ENCODE peak calls at places on chromosomes 1 and 21, in nine cellular contexts. B is hypothalamus; N is AG10803; W is activated CD4-positive, alpha-beta T cell treated with anti-CD3 and anti-CD28 coated beads, Interleukin-2, amount 50 U/mL, for 48 hours; O is NCI-H1105; E is activated T-cell treated with anti-CD3 and anti-CD28 coated beads for 48 hours; X is Panc1; F is aorta; S is hepatic stellate cell. C is an unnamed sample.

GRCh38 chr1:185645686-185646085 is 88.5 kb upstream of the HMCN1 start:
- DNase-seq in B (no peak), S (no peak), X (no peak), F (no peak), E (no peak), W (no peak), N (peak; percentile 12), O (no peak), C (no peak)

GRCh38 chr1:166113031-166113430 is 53.8 kb downstream of the FAM78B start:
- DNase-seq in B (no peak), S (no peak), N (no peak), X (no peak), O (no peak), E (no peak), W (no peak), F (no peak), C (no peak)

GRCh38 chr1:7827134-7827955 is 25.5 kb downstream of the UTS2 start:
- DNase-seq in E (peak; percentile 10), W (peak; percentile 25), N (peak; percentile 6), F (peak; percentile 49), S (no peak), B (no peak), X (no peak), O (no peak), C (peak; percentile 33)

GRCh38 chr1:112346802-112347350 is 49.1 kb upstream of the CTTNBP2NL start:
- DNase-seq in W (no peak), S (no peak), F (no peak), B (no peak), E (no peak), O (no peak), X (no peak), N (no peak), C (no peak)

GRCh38 chr1:225746361-225747179 is 31.1 kb upstream of the SRP9 start:
- DNase-seq in O (no peak), F (peak; percentile 75), E (no peak), S (peak; percentile 79), X (peak; percentile 38), N (peak; percentile 86), B (peak; percentile 30), W (no peak), C (peak; percentile 87)

GRCh38 chr1:156618853-156619581 is at the start of gene HAPLN2:
- DNase-seq in F (no peak), X (no peak), S (no peak), E (no peak), N (no peak), O (peak; percentile 19), W (no peak), B (no peak), C (peak; percentile 17)

GRCh38 chr1:150551784-150552691 is 2.8 kb downstream of the ADAMTSL4 start:
- DNase-seq in O (no peak), X (no peak), S (peak; percentile 91), F (peak; percentile 95), E (no peak), N (peak; percentile 88), B (peak; percentile 37), W (no peak), C (peak; percentile 97)

GRCh38 chr1:113917400-113918082 is 11.6 kb upstream of the HIPK1 start:
- DNase-seq in S (no peak), E (no peak), W (no peak), O (no peak), F (no peak), N (peak; percentile 33), X (no peak), B (no peak), C (peak; percentile 88)

GRCh38 chr1:24018611-24019580 is 38.8 kb upstream of the SRSF10 start:
- DNase-seq in B (peak; percentile 19), N (peak; percentile 100), W (no peak), O (peak; percentile 4), E (no peak), F (peak; percentile 95), S (peak; percentile 82), X (peak; percentile 87), C (peak; percentile 99)

GRCh38 chr1:225603538-225604354 is 49.2 kb downstream of the ENAH start:
- DNase-seq in N (peak; percentile 45), B (no peak), O (no peak), E (no peak), X (peak; percentile 45), F (no peak), S (peak; percentile 47), W (no peak), C (peak; percentile 71)

GRCh38 chr1:22176258-22176657 is 33.4 kb upstream of the WNT4 start:
- DNase-seq in S (no peak), O (peak; percentile 69), B (no peak), N (no peak), F (no peak), E (peak; percentile 8), X (no peak), W (peak; percentile 15), C (no peak)

GRCh38 chr1:216281757-216282156 is 141.5 kb downstream of the USH2A start:
- DNase-seq in B (no peak), X (no peak), O (no peak), N (no peak), E (no peak), F (no peak), S (no peak), W (no peak), C (no peak)

GRCh38 chr21:45327458-45328197 is 39.9 kb upstream of the POFUT2 start:
- DNase-seq in B (no peak), F (no peak), O (no peak), S (no peak), N (no peak), X (no peak), E (no peak), W (no peak), C (no peak)

GRCh38 chr21:41663805-41664788 is 102.8 kb downstream of the RIPK4 start:
- DNase-seq in W (no peak), X (no peak), E (no peak), N (no peak), F (no peak), S (no peak), O (no peak), B (no peak), C (no peak)

GRCh38 chr1:53325326-53326087 is 2.4 kb downstream of the LRP8 start:
- DNase-seq in E (no peak), O (no peak), F (no peak), S (no peak), N (no peak), W (no peak), X (no peak), B (no peak), C (no peak)

GRCh38 chr1:84782311-84782771 is 92.1 kb upstream of the SSX2IP start:
- DNase-seq in B (no peak), W (peak; percentile 86), X (peak; percentile 69), F (peak; percentile 77), O (peak; percentile 48), S (peak; percentile 71), E (peak; percentile 68), N (peak; percentile 33), C (peak; percentile 43)

GRCh38 chr1:24112381-24113169 is 640 bp upstream of the MYOM3 start:
- DNase-seq in S (peak; percentile 63), W (peak; percentile 54), B (no peak), F (peak; percentile 87), X (peak; percentile 33), N (peak; percentile 83), E (peak; percentile 48), O (peak; percentile 38), C (peak; percentile 73)

GRCh38 chr1:67485046-67485811 is 55.0 kb upstream of the SERBP1 start:
- DNase-seq in X (no peak), S (no peak), O (no peak), F (no peak), W (no peak), N (no peak), B (no peak), E (no peak), C (no peak)

GRCh38 chr1:162400790-162401189 is 11.1 kb downstream of the SH2D1B start:
- DNase-seq in F (no peak), S (no peak), O (no peak), B (no peak), W (no peak), X (no peak), N (no peak), E (no peak), C (no peak)

GRCh38 chr1:10287023-10287645 is 76.8 kb downstream of the KIF1B start:
- DNase-seq in O (no peak), X (no peak), S (no peak), E (no peak), W (no peak), N (no peak), F (no peak), B (no peak), C (no peak)